ENCODE peak calls at places on chromosome 12, in four cellular contexts. F is A549, C is transverse colon, H is suprapubic skin. T is an unnamed sample. For H3K9me3, the result is how much of the 10 kb centered on the place peaks cover.

GRCh38 chr12:24535334-24536019 is 413.4 kb downstream of the BCAT1 start:
- DNase-seq in C (no peak), H (no peak), F (no peak), T (no peak)

GRCh38 chr12:1050059-1050707 is 59.2 kb downstream of the ERC1 start:
- DNase-seq in C (no peak), F (no peak), H (no peak), T (no peak)

GRCh38 chr12:7060353-7060954 is at the start of gene C1S:
- DNase-seq in H (peak), C (peak), F (peak), T (peak)

GRCh38 chr12:12645485-12645884 is 33.8 kb downstream of the CREBL2 start:
- DNase-seq in H (no peak), C (peak), F (peak), T (no peak)

GRCh38 chr12:60494249-60494648 is 898.4 kb downstream of the SLC16A7 start:
- DNase-seq in C (no peak), F (peak), H (no peak), T (no peak)

GRCh38 chr12:126663304-126664094 is 1598.3 kb downstream of the AACS start:
- DNase-seq in H (no peak), C (no peak), F (peak), T (no peak)

GRCh38 chr12:12582895-12583303 is 20.2 kb upstream of the DUSP16 start:
- DNase-seq in H (no peak), F (peak), C (no peak), T (no peak)

GRCh38 chr12:43282106-43282505 is 269.9 kb downstream of the ADAMTS20 start:
- DNase-seq in H (no peak), F (peak), C (no peak), T (no peak)

GRCh38 chr12:57452937-57453509 is 2.1 kb upstream of the INHBE start:
- DNase-seq in H (peak), C (peak), F (peak), T (peak)

GRCh38 chr12:47972895-47973294 is 9.5 kb downstream of the TMEM106C start:
- DNase-seq in F (no peak), C (no peak), H (no peak), T (no peak)

GRCh38 chr12:124379938-124380754 is 85.3 kb downstream of the RFLNA start:
- DNase-seq in C (peak), H (no peak), F (peak), T (peak)

GRCh38 chr12:76111209-76111749 is 26.8 kb upstream of the NAP1L1 start:
- DNase-seq in H (no peak), F (no peak), C (no peak), T (no peak)

GRCh38 chr12:99277566-99277965 is 370.0 kb upstream of the GARIN6 start:
- DNase-seq in H (no peak), F (no peak), C (no peak), T (no peak)

GRCh38 chr12:114918535-114919233 is 234.7 kb upstream of the TBX3 start:
- DNase-seq in F (peak), C (peak), H (no peak), T (no peak)

GRCh38 chr12:31324845-31325523 is 966 bp downstream of the SINHCAF start:
- DNase-seq in F (peak), H (peak), C (peak), T (peak)

GRCh38 chr12:12723147-12723680 is 6.0 kb downstream of the CDKN1B start:
- DNase-seq in C (no peak), H (no peak), F (peak), T (no peak)

GRCh38 chr12:131856366-131857097 is 28.3 kb downstream of the MMP17 start:
- DNase-seq in H (no peak), F (no peak), C (no peak), T (no peak)

GRCh38 chr12:96882862-96883261 is 24.2 kb upstream of the NEDD1 start:
- DNase-seq in C (no peak), H (no peak), F (no peak), T (no peak)

GRCh38 chr12:53381739-53382630 is 2.0 kb downstream of the SP1 start:
- DNase-seq in C (peak), F (peak), H (peak), T (peak)

GRCh38 chr12:3598896-3599295 is 107.9 kb downstream of the PRMT8 start:
- DNase-seq in H (no peak), C (no peak), F (no peak), T (no peak)

GRCh38 chr12:65308601-65309071 is 30.2 kb downstream of the MSRB3 start:
- DNase-seq in H (no peak), F (no peak), C (no peak), T (no peak)

GRCh38 chr12:3446653-3447270 is 44.2 kb upstream of the PRMT8 start:
- DNase-seq in C (no peak), F (no peak), H (no peak), T (no peak)

GRCh38 chr12:4383304-4383865 is 3.9 kb upstream of the FGF23 start:
- DNase-seq in H (no peak), C (no peak), F (peak), T (no peak)

GRCh38 chr12:30870491-30871265 is 55.9 kb upstream of the TSPAN11 start:
- DNase-seq in H (no peak), C (no peak), F (no peak), T (no peak)

GRCh38 chr12:116366456-116366776 is 88.9 kb upstream of the MED13L start:
- DNase-seq in C (no peak), F (peak), H (no peak), T (peak)

GRCh38 chr12:3446235-3446634 is 44.8 kb upstream of the PRMT8 start:
- DNase-seq in F (no peak), H (no peak), C (no peak), T (no peak)

GRCh38 chr12:131195796-131196195 is 242.1 kb downstream of the ADGRD1 start:
- DNase-seq in F (no peak), C (no peak), H (no peak), T (no peak)

GRCh38 chr12:1562813-1563412 is 31.5 kb downstream of the FBXL14 start:
- DNase-seq in H (no peak), C (no peak), F (no peak), T (no peak)

GRCh38 chr12:12714276-12715001 is 2.7 kb upstream of the CDKN1B start:
- DNase-seq in C (peak), F (peak), H (no peak), T (no peak)

GRCh38 chr12:38954119-38954746 is 48.8 kb upstream of the CPNE8 start:
- DNase-seq in C (no peak), F (no peak), H (no peak), T (no peak)

GRCh38 chr12:70732287-70732686 is 95.1 kb upstream of the PTPRB start:
- DNase-seq in H (no peak), C (no peak), F (no peak), T (no peak)

GRCh38 chr12:29242921-29243431 is 93.9 kb downstream of the FAR2 start:
- DNase-seq in F (no peak), H (no peak), C (no peak), T (no peak)

DNA sequence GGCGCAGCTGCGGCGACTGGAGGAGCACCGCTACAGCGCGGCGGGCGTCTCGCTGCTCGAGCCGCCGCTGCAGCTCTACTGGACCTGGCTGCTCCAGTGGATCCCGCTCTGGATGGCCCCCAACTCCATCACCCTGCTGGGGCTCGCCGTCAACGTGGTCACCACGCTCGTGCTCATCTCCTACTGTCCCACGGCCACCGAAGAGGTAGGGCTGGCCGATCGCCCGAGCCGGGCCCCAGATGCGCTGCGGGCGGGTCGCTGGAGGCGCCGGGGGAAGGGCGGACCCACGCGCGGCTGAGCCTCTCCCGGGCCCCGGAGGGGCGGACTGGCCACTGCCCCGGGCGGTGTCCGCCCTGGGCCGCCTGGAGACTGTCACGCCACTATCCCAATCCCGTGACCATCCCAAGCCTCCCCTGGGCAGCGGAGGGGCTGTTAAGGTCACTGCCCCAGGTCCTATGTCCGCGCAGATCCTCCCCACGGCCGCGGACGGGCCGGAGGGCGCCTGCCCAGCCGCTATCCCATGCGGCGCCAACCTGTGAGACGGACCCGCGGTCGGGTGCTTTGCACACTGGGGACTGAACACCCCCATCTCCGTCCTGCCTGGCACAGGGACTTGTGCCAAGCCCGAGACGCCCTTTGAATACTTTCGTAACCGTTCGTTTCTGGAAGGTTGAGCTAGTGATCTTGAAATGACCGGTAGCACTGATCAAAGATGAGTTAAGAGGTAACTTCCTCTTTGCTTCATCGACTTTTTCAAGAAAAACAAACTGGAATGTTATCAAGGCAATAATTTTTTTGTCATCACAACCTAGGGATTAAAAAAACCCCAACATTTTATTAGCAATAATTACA is 716 bp downstream of the CHPT1 start:
- DNase-seq in F (peak), C (peak), H (peak), T (peak)
- TF ChIP-seq POLR2A in F (no peak), C (peak), H (no peak), T (peak)

DNA sequence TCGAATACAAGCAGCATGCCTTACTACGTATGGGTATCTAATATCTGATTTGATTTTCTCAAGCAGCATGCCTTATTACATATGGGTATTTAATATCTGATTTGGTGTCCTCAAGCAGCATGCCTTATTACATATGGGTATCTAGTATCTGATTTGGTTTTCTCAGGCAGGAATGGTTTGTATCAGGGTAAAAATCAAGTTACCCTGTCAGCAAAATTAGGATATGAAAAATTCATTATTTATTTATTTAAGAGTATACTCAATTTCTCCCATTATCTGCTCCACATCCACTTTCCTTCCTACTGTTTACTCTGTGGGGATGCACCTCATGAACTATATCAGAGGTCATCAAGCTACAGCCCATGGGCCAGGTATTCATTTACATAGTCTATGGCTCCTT is 21.9 kb downstream of the ZNF891 start:
- DNase-seq in H (no peak), F (no peak), C (no peak), T (no peak)
- H3K9me3 ChIP-seq in H (half or more), F (half or more), C (half or more), T (half or more)

GRCh38 chr12:104793968-104794367 is 164.1 kb downstream of the SLC41A2 start:
- DNase-seq in C (no peak), F (no peak), H (no peak), T (no peak)

GRCh38 chr12:104788848-104789271 is 169.2 kb downstream of the SLC41A2 start:
- DNase-seq in H (no peak), F (no peak), C (no peak), T (no peak)

GRCh38 chr12:104793280-104793679 is 164.8 kb downstream of the SLC41A2 start:
- DNase-seq in C (no peak), H (no peak), F (no peak), T (no peak)

GRCh38 chr12:104792570-104792969 is 165.5 kb downstream of the SLC41A2 start:
- DNase-seq in C (no peak), F (peak), H (no peak), T (no peak)

GRCh38 chr12:104790296-104791125 is 167.6 kb downstream of the SLC41A2 start:
- DNase-seq in H (no peak), F (peak), C (peak), T (peak)
- TF ChIP-seq POLR2A in H (no peak), F (no peak), C (no peak), T (no peak)

GRCh38 chr12:34344851-34345522 is 322.7 kb downstream of the ALG10 start:
- DNase-seq in C (no peak), F (no peak), H (no peak), T (no peak)
- H3K9me3 ChIP-seq in C (under half), F (under half), H (under half), T (under half)

DNA sequence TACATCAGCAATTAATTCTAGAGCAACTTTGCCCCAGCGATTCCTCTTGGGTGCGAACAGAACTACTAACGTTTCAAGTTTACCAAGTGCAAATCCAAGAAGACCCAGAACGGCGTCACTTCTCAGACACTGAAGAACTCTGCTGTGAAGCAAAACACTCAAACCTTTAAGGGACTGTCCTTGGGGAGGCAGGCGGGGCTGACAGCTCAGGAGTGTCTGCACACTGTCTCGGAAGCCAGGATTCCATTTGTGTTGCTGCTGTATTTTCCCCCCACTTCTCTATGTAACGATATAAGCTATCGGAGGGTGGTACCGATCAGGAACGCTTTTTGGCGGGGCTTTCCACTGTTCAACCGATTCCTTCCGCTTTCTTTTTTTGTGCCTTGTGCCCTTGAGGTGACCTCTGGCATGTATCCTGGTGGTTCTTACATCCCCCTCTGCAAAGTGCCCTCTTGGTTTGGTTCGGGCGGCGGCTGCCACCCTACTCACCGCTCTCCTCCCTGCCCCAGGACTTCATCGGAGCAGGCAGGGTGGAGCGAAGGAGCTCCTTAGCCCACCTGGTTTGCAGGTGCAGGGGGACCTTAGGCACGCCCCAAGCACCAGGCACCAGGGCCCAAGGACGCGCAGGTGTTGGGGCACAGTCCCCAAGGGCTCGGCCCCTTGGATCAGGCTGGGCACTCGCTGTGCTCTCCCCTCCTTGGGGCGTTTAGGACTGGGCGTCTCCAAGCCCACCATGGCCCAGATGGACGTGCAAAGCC is 19.2 kb upstream of the MLXIP start:
- DNase-seq in H (no peak), C (no peak), F (no peak), T (no peak)
- TF ChIP-seq POLR2A in H (no peak), C (no peak), F (no peak), T (no peak)

DNA sequence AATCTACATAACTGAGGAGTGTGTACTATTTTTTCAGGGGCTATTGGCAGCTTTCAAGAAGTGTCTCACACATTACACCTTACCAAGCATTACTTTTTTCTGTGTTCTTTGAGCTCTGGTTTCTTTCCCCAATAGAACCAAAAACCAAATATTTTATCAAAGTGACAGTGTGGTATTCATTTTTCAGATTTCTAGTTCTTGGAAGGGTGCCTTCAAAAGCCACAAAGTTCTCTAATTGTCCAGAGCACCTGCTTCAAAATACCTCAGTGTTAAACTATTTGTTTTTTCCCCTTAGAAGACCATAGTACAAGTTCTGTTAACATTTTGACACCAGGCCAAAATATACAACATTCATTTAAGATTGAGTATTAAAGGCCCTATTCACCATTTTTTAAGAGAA is 515.7 kb downstream of the ETNK1 start:
- DNase-seq in F (no peak), H (no peak), C (no peak), T (no peak)
- H3K9me3 ChIP-seq in F (under half), H (under half), C (under half), T (under half)

DNA sequence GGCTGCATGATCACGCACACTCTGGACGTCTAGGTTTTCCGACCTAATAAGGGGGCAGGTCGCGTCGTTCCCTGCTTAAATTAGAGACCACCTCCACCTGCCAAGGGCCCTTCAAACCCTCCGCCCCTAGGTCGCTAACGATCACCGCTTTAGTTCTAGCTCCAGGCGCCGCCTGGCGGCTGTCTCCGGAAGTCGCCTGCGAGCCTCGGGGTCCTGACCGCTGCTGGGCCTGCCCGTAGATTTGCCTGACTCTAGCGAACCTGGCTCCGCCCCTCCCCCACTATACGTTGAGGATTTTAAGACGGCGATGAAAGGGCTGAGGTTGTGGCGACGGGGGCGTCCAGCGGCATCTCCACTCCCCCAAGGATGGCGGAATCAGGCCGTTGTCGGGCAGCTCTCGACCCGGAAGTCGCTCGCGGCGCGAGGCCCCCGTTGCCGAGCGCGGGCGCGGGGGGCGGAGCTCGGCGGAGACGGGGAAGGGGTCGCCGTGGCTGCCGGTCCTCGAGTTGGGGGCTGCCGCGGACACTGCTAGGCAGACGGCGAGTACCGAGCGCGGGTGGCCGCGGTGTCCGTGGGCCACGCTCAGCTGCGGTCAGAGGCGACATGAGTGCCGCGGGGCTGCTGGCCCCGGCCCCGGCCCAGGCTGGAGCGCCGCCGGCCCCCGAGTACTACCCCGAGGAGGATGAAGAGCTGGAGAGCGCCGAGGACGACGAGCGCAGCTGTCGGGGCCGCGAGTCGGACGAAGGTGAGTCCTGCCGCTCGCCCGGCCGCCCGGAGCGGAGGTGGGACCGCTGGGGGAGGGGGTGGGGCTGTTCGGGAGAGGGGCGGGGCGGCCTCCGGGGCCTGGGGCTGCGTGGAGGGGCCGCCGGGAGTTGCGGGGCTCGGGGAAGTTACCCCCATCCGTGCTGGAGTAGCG is at the start of gene SUDS3:
- DNase-seq in F (peak), H (peak), C (peak), T (peak)
- TF ChIP-seq POLR2A in F (peak), H (no peak), C (peak), T (peak)

GRCh38 chr12:62653740-62654139 is 187.1 kb downstream of the MON2 start:
- DNase-seq in F (no peak), C (no peak), H (no peak), T (no peak)
- H3K9me3 ChIP-seq in F (under half), C (under half), H (under half), T (under half)

DNA sequence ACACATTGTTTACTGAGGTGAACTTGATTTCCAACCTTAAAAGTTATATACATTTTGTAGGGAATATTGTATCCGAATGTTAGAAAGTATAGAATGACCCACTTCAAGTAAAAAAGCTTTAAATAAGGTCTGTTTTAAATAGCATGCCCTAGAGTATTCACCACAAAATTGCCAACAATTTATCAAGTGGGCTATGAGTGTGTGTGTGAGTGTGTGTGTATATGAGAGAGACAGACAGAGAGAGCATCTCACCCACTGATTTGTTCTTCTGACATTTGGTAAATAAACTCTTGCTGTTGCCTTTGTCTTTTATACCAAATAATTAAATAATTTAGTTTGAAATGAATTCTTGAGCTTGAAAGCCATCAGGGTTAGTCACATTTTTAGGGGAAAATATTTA is 29.8 kb upstream of the RAP1B start:
- DNase-seq in C (no peak), H (no peak), F (no peak), T (no peak)
- TF ChIP-seq POLR2A in C (no peak), H (no peak), F (no peak), T (no peak)